ENCODE peak calls at places on chromosomes 4 and X, in ten cellular contexts. M is left ventricle myocardium inferior; G is mesendoderm; Q is right atrium auricular region; W is HFF-Myc; U is left lung; H is body of pancreas; D is Karpas-422; A is tibial artery; E is Jurkat, Clone E6-1. B is an unnamed sample.

GRCh38 chrX:40933132-40934078 is 151.8 kb upstream of the USP9X start:
- DNase-seq in G (peak; percentile 12), E (peak; percentile 34), Q (no peak), U (no peak), A (no peak), D (no peak), H (no peak), W (no peak), M (no peak), B (no peak)

GRCh38 chr4:181517521-181517920 is 725.7 kb upstream of the TENM3 start:
- DNase-seq in U (no peak), Q (no peak), G (no peak), W (no peak), A (no peak), H (no peak), D (no peak), M (no peak), E (no peak), B (no peak)

GRCh38 chr4:12409507-12410190 is 981.0 kb upstream of the HS3ST1 start:
- DNase-seq in E (no peak), A (no peak), G (no peak), M (no peak), Q (no peak), H (no peak), D (no peak), W (no peak), U (no peak), B (no peak)

GRCh38 chr4:35461931-35462659 is 782.2 kb downstream of the ARAP2 start:
- DNase-seq in W (no peak), Q (no peak), H (no peak), M (no peak), E (peak; percentile 11), A (no peak), U (no peak), G (peak; percentile 58), D (no peak), B (no peak)

GRCh38 chr4:108920688-108921087 is 157.8 kb upstream of the ETNPPL start:
- DNase-seq in A (no peak), G (no peak), E (no peak), D (no peak), H (no peak), Q (no peak), W (no peak), M (no peak), U (no peak), B (no peak)

GRCh38 chr4:174437324-174437723 is 85.0 kb downstream of the HPGD start:
- DNase-seq in D (no peak), A (no peak), E (no peak), Q (no peak), W (peak; percentile 90), M (no peak), G (no peak), H (no peak), U (no peak), B (peak; percentile 64)

GRCh38 chr4:788636-789297 is 37.2 kb downstream of the CPLX1 start:
- DNase-seq in Q (no peak), M (no peak), U (no peak), G (no peak), H (no peak), W (no peak), D (no peak), A (no peak), E (no peak), B (peak; percentile 83)

GRCh38 chr4:176579233-176579632 is 213.5 kb downstream of the VEGFC start:
- DNase-seq in E (no peak), H (no peak), D (no peak), M (no peak), U (no peak), A (no peak), G (peak; percentile 20), Q (no peak), W (no peak), B (peak; percentile 68)

GRCh38 chr4:6192245-6192644 is 8.1 kb downstream of the JAKMIP1 start:
- DNase-seq in Q (no peak), M (no peak), U (no peak), W (no peak), H (no peak), G (peak; percentile 66), A (peak; percentile 23), D (no peak), E (no peak), B (no peak)

GRCh38 chr4:121073672-121074386 is 1.5 kb upstream of the NDNF start:
- DNase-seq in W (no peak), Q (no peak), G (peak; percentile 79), M (no peak), U (no peak), A (no peak), E (no peak), H (no peak), D (no peak), B (no peak)
- H3K4me3 ChIP-seq in W (no peak overlapping the region), Q (no peak overlapping the region), G (no peak overlapping the region), M (no peak overlapping the region), U (peak overlapping the region; percentile 51), A (no peak overlapping the region), E (no peak overlapping the region), H (no peak overlapping the region), D (no peak overlapping the region), B (no peak overlapping the region)

DNA sequence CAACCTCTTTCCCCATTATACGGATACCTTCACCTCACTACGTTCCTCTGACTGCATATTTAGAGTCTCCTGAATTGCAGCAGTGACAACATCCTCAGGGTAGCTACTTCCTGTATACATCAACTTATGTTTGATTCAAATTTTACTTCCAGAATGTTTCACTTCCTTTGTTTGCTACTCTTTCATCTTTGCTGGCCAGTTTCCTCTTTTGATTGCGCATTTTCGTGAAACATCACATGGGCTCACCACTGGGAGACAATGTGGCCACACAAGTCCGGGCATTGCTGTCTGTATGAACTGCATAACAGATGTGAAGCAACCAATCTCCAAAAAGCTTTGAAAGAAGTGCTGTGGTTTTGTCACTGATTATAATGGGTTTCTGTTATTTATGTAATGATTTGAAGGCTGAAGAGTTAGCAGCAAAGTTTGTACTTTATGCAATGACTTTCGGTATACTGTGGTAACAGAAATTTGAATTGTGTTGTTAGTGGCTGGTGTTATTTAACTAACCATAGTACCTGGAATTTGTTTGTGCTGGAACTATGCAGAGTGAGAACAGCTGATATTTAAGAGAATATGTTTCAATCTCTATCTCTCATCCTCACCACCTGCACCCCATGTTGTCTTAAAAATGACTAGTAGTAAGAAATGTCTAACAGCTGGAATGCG is 7.4 kb downstream of the SNCA start:
- DNase-seq in W (no peak), M (no peak), G (no peak), Q (no peak), E (peak; percentile 10), U (peak; percentile 54), A (no peak), H (no peak), D (no peak), B (no peak)
- H3K4me3 ChIP-seq in W (no peak overlapping the region), M (no peak overlapping the region), G (no peak overlapping the region), Q (no peak overlapping the region), E (no peak overlapping the region), U (no peak overlapping the region), A (no peak overlapping the region), H (no peak overlapping the region), D (no peak overlapping the region), B (no peak overlapping the region)

DNA sequence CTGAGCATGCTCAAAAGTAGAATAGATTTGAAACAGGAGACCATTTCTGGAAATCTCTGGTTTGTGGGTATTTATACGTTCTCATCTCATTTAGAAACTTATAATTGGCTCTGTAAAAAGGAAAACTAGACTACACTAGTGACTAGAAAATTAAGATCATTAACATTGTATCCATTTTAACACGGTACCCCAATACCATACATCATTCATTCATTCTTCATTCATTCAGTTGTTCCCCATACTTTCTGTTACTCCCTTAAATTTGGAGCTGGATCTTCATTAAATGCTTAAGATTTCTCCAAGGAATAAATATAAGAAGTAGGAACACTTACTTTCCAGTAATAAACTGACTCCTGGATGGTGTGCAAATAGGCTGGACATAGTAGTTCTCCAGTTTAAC is 1.3 kb downstream of the ARSJ start:
- DNase-seq in W (no peak), G (no peak), H (no peak), E (no peak), D (no peak), M (no peak), Q (no peak), A (no peak), U (no peak), B (no peak)
- H3K4me3 ChIP-seq in W (peak overlapping the region; percentile 92), G (no peak overlapping the region), H (no peak overlapping the region), E (no peak overlapping the region), D (no peak overlapping the region), M (peak overlapping the region; percentile 70), Q (peak overlapping the region; percentile 57), A (peak overlapping the region; percentile 92), U (peak overlapping the region; percentile 54), B (no peak overlapping the region)

DNA sequence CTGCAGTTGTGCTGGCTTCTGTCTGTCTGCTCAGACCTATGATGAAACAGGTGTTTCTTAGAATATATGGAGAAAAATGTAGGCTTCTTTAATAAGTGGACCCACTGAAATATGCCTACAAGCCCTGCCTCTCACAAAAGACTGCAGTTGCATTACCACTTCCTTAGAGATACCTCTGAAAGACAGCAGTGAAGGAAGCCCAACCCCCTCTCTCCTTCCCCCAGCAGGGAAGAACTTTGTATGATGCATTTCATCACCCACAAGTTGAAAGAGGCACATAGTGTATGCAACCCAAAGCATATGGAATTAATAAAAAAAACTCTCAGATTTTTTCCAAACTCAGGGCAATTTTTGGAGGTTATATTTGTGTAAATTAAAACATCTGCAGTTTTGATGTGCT is 916.7 kb downstream of the TECRL start:
- DNase-seq in H (no peak), M (no peak), U (no peak), G (peak; percentile 17), A (no peak), W (no peak), D (no peak), Q (no peak), E (peak; percentile 68), B (no peak)
- H3K4me3 ChIP-seq in H (no peak overlapping the region), M (no peak overlapping the region), U (no peak overlapping the region), G (no peak overlapping the region), A (no peak overlapping the region), W (no peak overlapping the region), D (no peak overlapping the region), Q (no peak overlapping the region), E (no peak overlapping the region), B (no peak overlapping the region)

DNA sequence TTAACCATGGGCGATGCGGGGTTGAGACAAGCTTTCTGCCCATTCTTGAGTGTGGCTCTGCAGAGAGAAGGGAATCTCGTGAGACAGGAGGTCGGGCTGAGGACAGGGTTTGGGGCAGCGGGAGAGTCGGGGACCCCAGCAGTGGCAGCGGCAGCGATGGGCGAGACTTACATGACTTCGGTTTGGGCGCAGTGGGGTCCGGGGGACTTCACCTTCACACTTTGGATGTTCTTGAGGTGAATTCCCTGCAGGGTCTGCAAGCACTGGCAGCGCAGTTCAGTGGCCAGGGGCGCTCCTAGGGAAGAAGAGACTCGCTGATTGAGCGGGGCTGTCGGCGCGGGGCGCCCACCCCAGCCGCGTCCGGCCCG is 383 bp downstream of the CXCL2 start:
- DNase-seq in D (no peak), G (no peak), E (no peak), A (peak; percentile 70), H (no peak), W (no peak), Q (no peak), U (peak; percentile 41), M (peak; percentile 18), B (no peak)
- H3K4me3 ChIP-seq in D (no peak overlapping the region), G (no peak overlapping the region), E (no peak overlapping the region), A (peak overlapping the region; percentile 74), H (peak overlapping the region; percentile 66), W (peak overlapping the region; percentile 59), Q (peak overlapping the region; percentile 55), U (peak overlapping the region; percentile 54), M (peak overlapping the region; percentile 73), B (no peak overlapping the region)

DNA sequence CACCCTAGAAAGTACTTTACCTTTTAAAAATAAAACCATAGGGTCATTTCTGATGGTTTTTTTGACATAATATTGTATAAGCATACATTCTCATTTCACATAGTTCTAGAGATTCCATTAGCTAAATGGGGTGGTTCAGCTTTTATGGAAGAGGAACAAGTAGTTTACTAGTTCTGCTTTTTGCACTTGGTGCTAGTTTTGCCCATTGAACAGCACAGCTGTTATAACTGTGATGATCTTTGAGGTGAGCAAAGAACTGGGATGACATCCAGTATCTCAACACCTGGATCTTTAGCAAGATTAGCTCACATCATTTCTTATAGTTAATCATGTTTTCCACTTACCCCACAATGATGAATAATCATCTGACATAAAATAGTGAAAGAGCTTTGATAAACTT is 40.9 kb downstream of the MOB1B start:
- DNase-seq in W (no peak), U (no peak), H (no peak), Q (no peak), G (no peak), M (no peak), E (no peak), D (peak; percentile 77), A (no peak), B (no peak)
- H3K4me3 ChIP-seq in W (no peak overlapping the region), U (no peak overlapping the region), H (no peak overlapping the region), Q (no peak overlapping the region), G (no peak overlapping the region), M (no peak overlapping the region), E (no peak overlapping the region), D (peak overlapping the region; percentile 14), A (no peak overlapping the region), B (no peak overlapping the region)